ENCODE peak calls at places on chromosomes 4 and X, in eight cellular contexts. One of them, this sample, is unnamed. For H3K9me3, the result is how much of the 10 kb centered on the place peaks cover.

GRCh38 chrX:2484721-2485459 is 15.9 kb downstream of the DHRSX start:
- DNase-seq in stomach: no peak
- DNase-seq in Caco-2: no peak
- DNase-seq in fibroblast of lung: peak
- DNase-seq in mammary epithelial cell: no peak
- DNase-seq in psoas muscle: no peak
- DNase-seq in Panc1: no peak
- DNase-seq in HepG2: no peak
- DNase-seq in this sample: peak

GRCh38 chrX:150643271-150643670 is 49.9 kb upstream of the MTMR1 start:
- DNase-seq in HepG2: no peak
- DNase-seq in mammary epithelial cell: no peak
- DNase-seq in Panc1: no peak
- DNase-seq in psoas muscle: no peak
- DNase-seq in Caco-2: no peak
- DNase-seq in stomach: no peak
- DNase-seq in fibroblast of lung: no peak
- DNase-seq in this sample: no peak

GRCh38 chr4:109574443-109574850 is 14.4 kb downstream of the MCUB start:
- DNase-seq in HepG2: peak
- DNase-seq in mammary epithelial cell: no peak
- DNase-seq in stomach: no peak
- DNase-seq in Caco-2: peak
- DNase-seq in Panc1: no peak
- DNase-seq in psoas muscle: no peak
- DNase-seq in fibroblast of lung: no peak
- DNase-seq in this sample: no peak

GRCh38 chr4:54099287-54099958 is 540 bp upstream of the GSX2 start:
- DNase-seq in Caco-2: no peak
- DNase-seq in stomach: no peak
- DNase-seq in mammary epithelial cell: no peak
- DNase-seq in HepG2: no peak
- DNase-seq in Panc1: no peak
- DNase-seq in fibroblast of lung: peak
- DNase-seq in psoas muscle: no peak
- DNase-seq in this sample: no peak

GRCh38 chr4:22369901-22370562 is 145.8 kb downstream of the ADGRA3 start:
- DNase-seq in Caco-2: no peak
- DNase-seq in mammary epithelial cell: no peak
- DNase-seq in HepG2: no peak
- DNase-seq in Panc1: no peak
- DNase-seq in fibroblast of lung: no peak
- DNase-seq in stomach: peak
- DNase-seq in psoas muscle: no peak
- DNase-seq in this sample: no peak

GRCh38 chr4:54959656-54960055 is 165.7 kb downstream of the KDR start:
- DNase-seq in Caco-2: no peak
- DNase-seq in psoas muscle: no peak
- DNase-seq in mammary epithelial cell: no peak
- DNase-seq in Panc1: no peak
- DNase-seq in HepG2: no peak
- DNase-seq in stomach: no peak
- DNase-seq in fibroblast of lung: peak
- DNase-seq in this sample: peak

GRCh38 chr4:105714071-105714521 is 5.5 kb downstream of the GSTCD start:
- DNase-seq in mammary epithelial cell: peak
- DNase-seq in Panc1: no peak
- DNase-seq in fibroblast of lung: peak
- DNase-seq in stomach: no peak
- DNase-seq in psoas muscle: no peak
- DNase-seq in Caco-2: no peak
- DNase-seq in HepG2: no peak
- DNase-seq in this sample: no peak

GRCh38 chr4:168917150-168917779 is 92.8 kb downstream of the CBR4 start:
- DNase-seq in stomach: no peak
- DNase-seq in fibroblast of lung: peak
- DNase-seq in mammary epithelial cell: no peak
- DNase-seq in psoas muscle: no peak
- DNase-seq in Panc1: peak
- DNase-seq in HepG2: peak
- DNase-seq in Caco-2: peak
- DNase-seq in this sample: peak

GRCh38 chrX:110428144-110428543 is 69.5 kb downstream of the RTL9 start:
- DNase-seq in Caco-2: no peak
- DNase-seq in HepG2: no peak
- DNase-seq in Panc1: no peak
- DNase-seq in psoas muscle: no peak
- DNase-seq in fibroblast of lung: peak
- DNase-seq in mammary epithelial cell: no peak
- DNase-seq in stomach: no peak
- DNase-seq in this sample: no peak

GRCh38 chrX:108359811-108360602 is 78.2 kb downstream of the COL4A6 start:
- DNase-seq in mammary epithelial cell: no peak
- DNase-seq in Panc1: no peak
- DNase-seq in fibroblast of lung: peak
- DNase-seq in Caco-2: no peak
- DNase-seq in psoas muscle: no peak
- DNase-seq in stomach: no peak
- DNase-seq in HepG2: no peak
- DNase-seq in this sample: no peak

GRCh38 chr4:146428298-146428697 is 93.4 kb downstream of the SLC10A7 start:
- DNase-seq in HepG2: no peak
- DNase-seq in Caco-2: no peak
- DNase-seq in fibroblast of lung: no peak
- DNase-seq in stomach: no peak
- DNase-seq in psoas muscle: no peak
- DNase-seq in mammary epithelial cell: no peak
- DNase-seq in Panc1: no peak
- DNase-seq in this sample: no peak

GRCh38 chrX:7314425-7314824 is 166.5 kb upstream of the PUDP start:
- DNase-seq in HepG2: no peak
- DNase-seq in mammary epithelial cell: no peak
- DNase-seq in Caco-2: no peak
- DNase-seq in Panc1: no peak
- DNase-seq in fibroblast of lung: no peak
- DNase-seq in stomach: no peak
- DNase-seq in psoas muscle: no peak
- DNase-seq in this sample: no peak

GRCh38 chrX:97315939-97316338 is 432.2 kb downstream of the RPA4 start:
- DNase-seq in fibroblast of lung: no peak
- DNase-seq in mammary epithelial cell: no peak
- DNase-seq in psoas muscle: no peak
- DNase-seq in Caco-2: no peak
- DNase-seq in Panc1: no peak
- DNase-seq in HepG2: no peak
- DNase-seq in stomach: no peak
- DNase-seq in this sample: no peak

GRCh38 chr4:108113229-108113628 is 55.5 kb downstream of the LEF1 start:
- DNase-seq in Caco-2: no peak
- DNase-seq in Panc1: no peak
- DNase-seq in HepG2: no peak
- DNase-seq in mammary epithelial cell: no peak
- DNase-seq in psoas muscle: peak
- DNase-seq in stomach: no peak
- DNase-seq in fibroblast of lung: no peak
- DNase-seq in this sample: no peak

GRCh38 chr4:6263541-6264540 is 5.8 kb upstream of the WFS1 start:
- DNase-seq in psoas muscle: no peak
- DNase-seq in Caco-2: peak
- DNase-seq in HepG2: peak
- DNase-seq in fibroblast of lung: peak
- DNase-seq in stomach: peak
- DNase-seq in Panc1: no peak
- DNase-seq in mammary epithelial cell: peak
- DNase-seq in this sample: peak

GRCh38 chrX:111041018-111041462 is 55.0 kb upstream of the PAK3 start:
- DNase-seq in stomach: no peak
- DNase-seq in fibroblast of lung: peak
- DNase-seq in mammary epithelial cell: peak
- DNase-seq in psoas muscle: no peak
- DNase-seq in Caco-2: no peak
- DNase-seq in Panc1: no peak
- DNase-seq in HepG2: peak
- DNase-seq in this sample: no peak

GRCh38 chrX:46178763-46179162 is 366.5 kb downstream of the ZNF674 start:
- DNase-seq in psoas muscle: no peak
- DNase-seq in stomach: no peak
- DNase-seq in fibroblast of lung: peak
- DNase-seq in mammary epithelial cell: no peak
- DNase-seq in HepG2: no peak
- DNase-seq in Caco-2: no peak
- DNase-seq in Panc1: no peak
- DNase-seq in this sample: no peak

GRCh38 chrX:68838571-68838910 is 9.7 kb downstream of the EFNB1 start:
- DNase-seq in stomach: no peak
- DNase-seq in psoas muscle: no peak
- DNase-seq in Panc1: no peak
- DNase-seq in fibroblast of lung: no peak
- DNase-seq in mammary epithelial cell: no peak
- DNase-seq in Caco-2: no peak
- DNase-seq in HepG2: no peak
- DNase-seq in this sample: no peak

GRCh38 chrX:136325377-136325776 is 24.6 kb downstream of the ADGRG4 start:
- DNase-seq in Caco-2: no peak
- DNase-seq in mammary epithelial cell: no peak
- DNase-seq in HepG2: no peak
- DNase-seq in Panc1: no peak
- DNase-seq in psoas muscle: no peak
- DNase-seq in fibroblast of lung: no peak
- DNase-seq in stomach: no peak
- DNase-seq in this sample: no peak

GRCh38 chrX:125203379-125203736 is 116.3 kb upstream of the TEX13C start:
- DNase-seq in stomach: no peak
- DNase-seq in Panc1: no peak
- DNase-seq in fibroblast of lung: no peak
- DNase-seq in mammary epithelial cell: no peak
- DNase-seq in psoas muscle: peak
- DNase-seq in Caco-2: no peak
- DNase-seq in HepG2: no peak
- DNase-seq in this sample: no peak

GRCh38 chr4:153151535-153152452 is 52.4 kb upstream of the TRIM2 start:
- DNase-seq in Panc1: no peak
- DNase-seq in fibroblast of lung: peak
- DNase-seq in HepG2: no peak
- DNase-seq in mammary epithelial cell: peak
- DNase-seq in Caco-2: peak
- DNase-seq in stomach: peak
- DNase-seq in psoas muscle: peak
- DNase-seq in this sample: peak

GRCh38 chrX:11449613-11450012 is 156.4 kb downstream of the AMELX start:
- DNase-seq in stomach: no peak
- DNase-seq in psoas muscle: no peak
- DNase-seq in HepG2: no peak
- DNase-seq in Caco-2: no peak
- DNase-seq in Panc1: no peak
- DNase-seq in fibroblast of lung: no peak
- DNase-seq in mammary epithelial cell: no peak
- DNase-seq in this sample: no peak

GRCh38 chr4:65344278-65344825 is 325.9 kb downstream of the EPHA5 start:
- DNase-seq in HepG2: no peak
- DNase-seq in Caco-2: no peak
- DNase-seq in stomach: no peak
- DNase-seq in Panc1: no peak
- DNase-seq in mammary epithelial cell: no peak
- DNase-seq in fibroblast of lung: peak
- DNase-seq in psoas muscle: no peak
- DNase-seq in this sample: no peak

GRCh38 chrX:130125090-130125489 is 14.8 kb upstream of the ELF4 start:
- DNase-seq in HepG2: no peak
- DNase-seq in fibroblast of lung: peak
- DNase-seq in Caco-2: no peak
- DNase-seq in psoas muscle: peak
- DNase-seq in mammary epithelial cell: peak
- DNase-seq in stomach: peak
- DNase-seq in Panc1: no peak
- DNase-seq in this sample: peak

DNA sequence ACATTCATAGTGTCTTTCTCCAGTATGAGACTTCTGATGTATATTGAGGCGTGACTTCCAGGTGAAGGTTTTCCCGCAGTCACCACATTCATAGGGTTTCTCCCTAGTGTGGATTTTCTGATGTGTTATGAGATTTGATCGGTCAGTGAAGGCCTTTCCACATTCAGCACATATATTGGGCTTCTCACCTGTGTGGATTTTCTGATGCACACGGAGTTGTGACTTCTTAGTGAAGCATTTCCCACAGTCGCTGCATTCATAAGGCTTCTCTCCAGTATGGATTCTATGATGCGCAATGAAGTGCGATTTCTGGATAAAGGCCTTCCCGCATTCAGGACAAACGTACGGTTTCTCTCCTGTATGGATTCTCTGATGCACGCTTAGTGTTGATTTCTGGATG is 35.4 kb downstream of the ZNF41 start:
- DNase-seq in fibroblast of lung: no peak
- DNase-seq in psoas muscle: no peak
- DNase-seq in HepG2: no peak
- DNase-seq in Panc1: no peak
- DNase-seq in mammary epithelial cell: no peak
- DNase-seq in stomach: no peak
- DNase-seq in Caco-2: no peak
- DNase-seq in this sample: no peak
- H3K9me3 ChIP-seq in fibroblast of lung: under half
- H3K9me3 ChIP-seq in psoas muscle: under half
- H3K9me3 ChIP-seq in HepG2: under half
- H3K9me3 ChIP-seq in Panc1: under half
- H3K9me3 ChIP-seq in mammary epithelial cell: under half
- H3K9me3 ChIP-seq in stomach: under half
- H3K9me3 ChIP-seq in Caco-2: under half
- H3K9me3 ChIP-seq in this sample: under half

GRCh38 chr4:1318046-1318375 is 28.3 kb downstream of the MAEA start:
- DNase-seq in stomach: no peak
- DNase-seq in fibroblast of lung: no peak
- DNase-seq in Panc1: no peak
- DNase-seq in HepG2: no peak
- DNase-seq in mammary epithelial cell: no peak
- DNase-seq in Caco-2: no peak
- DNase-seq in psoas muscle: no peak
- DNase-seq in this sample: no peak
- H3K9me3 ChIP-seq in stomach: under half
- H3K9me3 ChIP-seq in fibroblast of lung: under half
- H3K9me3 ChIP-seq in Panc1: under half
- H3K9me3 ChIP-seq in HepG2: under half
- H3K9me3 ChIP-seq in mammary epithelial cell: under half
- H3K9me3 ChIP-seq in Caco-2: under half
- H3K9me3 ChIP-seq in psoas muscle: under half
- H3K9me3 ChIP-seq in this sample: under half

GRCh38 chr4:68892861-68893260 is 58.7 kb downstream of the UGT2A3 start:
- DNase-seq in stomach: no peak
- DNase-seq in HepG2: no peak
- DNase-seq in Caco-2: no peak
- DNase-seq in fibroblast of lung: no peak
- DNase-seq in psoas muscle: no peak
- DNase-seq in mammary epithelial cell: no peak
- DNase-seq in Panc1: no peak
- DNase-seq in this sample: no peak
- H3K9me3 ChIP-seq in stomach: under half
- H3K9me3 ChIP-seq in HepG2: under half
- H3K9me3 ChIP-seq in Caco-2: under half
- H3K9me3 ChIP-seq in fibroblast of lung: under half
- H3K9me3 ChIP-seq in psoas muscle: under half
- H3K9me3 ChIP-seq in mammary epithelial cell: under half
- H3K9me3 ChIP-seq in Panc1: under half
- H3K9me3 ChIP-seq in this sample: under half

GRCh38 chr4:93710101-93710846 is 118.3 kb upstream of the ATOH1 start:
- DNase-seq in Caco-2: peak
- DNase-seq in psoas muscle: no peak
- DNase-seq in Panc1: no peak
- DNase-seq in stomach: no peak
- DNase-seq in mammary epithelial cell: peak
- DNase-seq in HepG2: peak
- DNase-seq in fibroblast of lung: no peak
- DNase-seq in this sample: peak

GRCh38 chr4:93710847-93711430 is 117.6 kb upstream of the ATOH1 start:
- DNase-seq in Caco-2: no peak
- DNase-seq in mammary epithelial cell: no peak
- DNase-seq in HepG2: no peak
- DNase-seq in psoas muscle: no peak
- DNase-seq in stomach: no peak
- DNase-seq in Panc1: no peak
- DNase-seq in fibroblast of lung: no peak
- DNase-seq in this sample: no peak
- H3K9me3 ChIP-seq in Caco-2: under half
- H3K9me3 ChIP-seq in mammary epithelial cell: under half
- H3K9me3 ChIP-seq in HepG2: under half
- H3K9me3 ChIP-seq in psoas muscle: under half
- H3K9me3 ChIP-seq in stomach: under half
- H3K9me3 ChIP-seq in Panc1: under half
- H3K9me3 ChIP-seq in fibroblast of lung: under half
- H3K9me3 ChIP-seq in this sample: under half